ENCODE peak calls at places on chromosomes 5 and 9, in seven cellular contexts. One of them, this sample, is unnamed.

GRCh38 chr9:78857371-78858225 is 560.7 kb downstream of the PSAT1 start:
- DNase-seq in lower leg skin: no peak
- DNase-seq in heart left ventricle: no peak
- DNase-seq in fibroblast of mammary gland: no peak
- DNase-seq in HCT116: no peak
- DNase-seq in lower lobe of right lung: no peak
- DNase-seq in GM23338: no peak
- DNase-seq in this sample: no peak

GRCh38 chr5:16619136-16619535 is 2.3 kb upstream of the RETREG1 start:
- DNase-seq in lower leg skin: no peak
- DNase-seq in heart left ventricle: no peak
- DNase-seq in fibroblast of mammary gland: no peak
- DNase-seq in HCT116: no peak
- DNase-seq in lower lobe of right lung: no peak
- DNase-seq in GM23338: no peak
- DNase-seq in this sample: no peak

GRCh38 chr5:71653119-71653518 is 66.0 kb upstream of the CARTPT start:
- DNase-seq in lower leg skin: peak
- DNase-seq in heart left ventricle: no peak
- DNase-seq in fibroblast of mammary gland: peak
- DNase-seq in HCT116: no peak
- DNase-seq in lower lobe of right lung: no peak
- DNase-seq in GM23338: no peak
- DNase-seq in this sample: no peak

GRCh38 chr9:122580360-122580759 is 2.8 kb downstream of the OR1L8 start:
- DNase-seq in lower leg skin: no peak
- DNase-seq in heart left ventricle: no peak
- DNase-seq in fibroblast of mammary gland: peak
- DNase-seq in HCT116: peak
- DNase-seq in lower lobe of right lung: no peak
- DNase-seq in GM23338: no peak
- DNase-seq in this sample: no peak

GRCh38 chr5:100856462-100856861 is 46.6 kb downstream of the ST8SIA4 start:
- DNase-seq in lower leg skin: no peak
- DNase-seq in heart left ventricle: no peak
- DNase-seq in fibroblast of mammary gland: no peak
- DNase-seq in HCT116: no peak
- DNase-seq in lower lobe of right lung: no peak
- DNase-seq in GM23338: no peak
- DNase-seq in this sample: no peak

GRCh38 chr9:21455320-21455719 is 15.1 kb downstream of the IFNA1 start:
- DNase-seq in lower leg skin: no peak
- DNase-seq in heart left ventricle: no peak
- DNase-seq in fibroblast of mammary gland: peak
- DNase-seq in HCT116: peak
- DNase-seq in lower lobe of right lung: no peak
- DNase-seq in GM23338: peak
- DNase-seq in this sample: no peak

GRCh38 chr5:168273056-168273980 is 18.1 kb upstream of the WWC1 start:
- DNase-seq in lower leg skin: no peak
- DNase-seq in heart left ventricle: no peak
- DNase-seq in fibroblast of mammary gland: no peak
- DNase-seq in HCT116: no peak
- DNase-seq in lower lobe of right lung: no peak
- DNase-seq in GM23338: no peak
- DNase-seq in this sample: no peak

GRCh38 chr9:88523056-88523455 is 11.9 kb upstream of the NXNL2 start:
- DNase-seq in lower leg skin: no peak
- DNase-seq in heart left ventricle: no peak
- DNase-seq in fibroblast of mammary gland: peak
- DNase-seq in HCT116: no peak
- DNase-seq in lower lobe of right lung: peak
- DNase-seq in GM23338: no peak
- DNase-seq in this sample: no peak

GRCh38 chr9:77598510-77598909 is 49.6 kb downstream of the GNA14 start:
- DNase-seq in lower leg skin: no peak
- DNase-seq in heart left ventricle: no peak
- DNase-seq in fibroblast of mammary gland: peak
- DNase-seq in HCT116: no peak
- DNase-seq in lower lobe of right lung: no peak
- DNase-seq in GM23338: no peak
- DNase-seq in this sample: no peak

GRCh38 chr5:1801061-1801953 is at the start of gene NDUFS6:
- DNase-seq in lower leg skin: peak
- DNase-seq in heart left ventricle: peak
- DNase-seq in fibroblast of mammary gland: peak
- DNase-seq in HCT116: no peak
- DNase-seq in lower lobe of right lung: peak
- DNase-seq in GM23338: peak
- DNase-seq in this sample: peak
- H3K4me3 ChIP-seq in lower leg skin: peak
- H3K4me3 ChIP-seq in heart left ventricle: peak
- H3K4me3 ChIP-seq in fibroblast of mammary gland: peak
- H3K4me3 ChIP-seq in HCT116: peak
- H3K4me3 ChIP-seq in lower lobe of right lung: peak
- H3K4me3 ChIP-seq in GM23338: peak
- H3K4me3 ChIP-seq in this sample: peak

GRCh38 chr5:2007906-2008437 is 125.2 kb upstream of the IRX4 start:
- DNase-seq in lower leg skin: peak
- DNase-seq in heart left ventricle: peak
- DNase-seq in fibroblast of mammary gland: peak
- DNase-seq in HCT116: no peak
- DNase-seq in lower lobe of right lung: no peak
- DNase-seq in GM23338: peak
- DNase-seq in this sample: no peak
- H3K4me3 ChIP-seq in lower leg skin: no peak
- H3K4me3 ChIP-seq in heart left ventricle: no peak
- H3K4me3 ChIP-seq in fibroblast of mammary gland: no peak
- H3K4me3 ChIP-seq in HCT116: no peak
- H3K4me3 ChIP-seq in lower lobe of right lung: peak
- H3K4me3 ChIP-seq in GM23338: no peak
- H3K4me3 ChIP-seq in this sample: no peak

DNA sequence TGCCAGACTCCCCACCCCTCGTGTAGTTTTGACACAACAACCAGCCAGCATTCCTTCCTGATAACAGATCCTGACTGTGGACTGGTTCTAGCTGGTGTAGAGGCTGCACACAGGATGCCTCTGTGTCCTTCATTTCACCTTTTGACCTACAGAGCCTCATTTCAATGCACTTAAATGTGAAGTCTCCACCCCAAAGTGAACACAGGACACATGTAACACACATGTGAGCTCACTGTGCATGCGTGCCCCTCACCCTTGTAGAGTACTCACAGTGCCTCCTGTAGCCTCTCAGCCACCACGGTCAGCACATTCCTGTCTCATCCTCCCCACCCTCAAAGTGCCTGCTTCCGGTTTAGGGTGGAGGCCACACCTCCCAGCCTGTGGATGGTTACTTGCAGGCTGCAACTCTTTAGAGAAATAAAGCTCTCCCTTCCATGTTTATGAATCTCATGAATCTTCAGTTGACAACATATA is 11.6 kb upstream of the NKD2 start:
- DNase-seq in lower leg skin: no peak
- DNase-seq in heart left ventricle: peak
- DNase-seq in fibroblast of mammary gland: no peak
- DNase-seq in HCT116: no peak
- DNase-seq in lower lobe of right lung: peak
- DNase-seq in GM23338: peak
- DNase-seq in this sample: no peak
- H3K4me3 ChIP-seq in lower leg skin: no peak
- H3K4me3 ChIP-seq in heart left ventricle: no peak
- H3K4me3 ChIP-seq in fibroblast of mammary gland: no peak
- H3K4me3 ChIP-seq in HCT116: peak
- H3K4me3 ChIP-seq in lower lobe of right lung: no peak
- H3K4me3 ChIP-seq in GM23338: no peak
- H3K4me3 ChIP-seq in this sample: no peak

GRCh38 chr9:104747565-104748358 is at the start of gene NIPSNAP3A:
- DNase-seq in lower leg skin: peak
- DNase-seq in heart left ventricle: peak
- DNase-seq in fibroblast of mammary gland: peak
- DNase-seq in HCT116: peak
- DNase-seq in lower lobe of right lung: peak
- DNase-seq in GM23338: peak
- DNase-seq in this sample: peak
- H3K4me3 ChIP-seq in lower leg skin: peak
- H3K4me3 ChIP-seq in heart left ventricle: peak
- H3K4me3 ChIP-seq in fibroblast of mammary gland: peak
- H3K4me3 ChIP-seq in HCT116: peak
- H3K4me3 ChIP-seq in lower lobe of right lung: peak
- H3K4me3 ChIP-seq in GM23338: peak
- H3K4me3 ChIP-seq in this sample: peak

DNA sequence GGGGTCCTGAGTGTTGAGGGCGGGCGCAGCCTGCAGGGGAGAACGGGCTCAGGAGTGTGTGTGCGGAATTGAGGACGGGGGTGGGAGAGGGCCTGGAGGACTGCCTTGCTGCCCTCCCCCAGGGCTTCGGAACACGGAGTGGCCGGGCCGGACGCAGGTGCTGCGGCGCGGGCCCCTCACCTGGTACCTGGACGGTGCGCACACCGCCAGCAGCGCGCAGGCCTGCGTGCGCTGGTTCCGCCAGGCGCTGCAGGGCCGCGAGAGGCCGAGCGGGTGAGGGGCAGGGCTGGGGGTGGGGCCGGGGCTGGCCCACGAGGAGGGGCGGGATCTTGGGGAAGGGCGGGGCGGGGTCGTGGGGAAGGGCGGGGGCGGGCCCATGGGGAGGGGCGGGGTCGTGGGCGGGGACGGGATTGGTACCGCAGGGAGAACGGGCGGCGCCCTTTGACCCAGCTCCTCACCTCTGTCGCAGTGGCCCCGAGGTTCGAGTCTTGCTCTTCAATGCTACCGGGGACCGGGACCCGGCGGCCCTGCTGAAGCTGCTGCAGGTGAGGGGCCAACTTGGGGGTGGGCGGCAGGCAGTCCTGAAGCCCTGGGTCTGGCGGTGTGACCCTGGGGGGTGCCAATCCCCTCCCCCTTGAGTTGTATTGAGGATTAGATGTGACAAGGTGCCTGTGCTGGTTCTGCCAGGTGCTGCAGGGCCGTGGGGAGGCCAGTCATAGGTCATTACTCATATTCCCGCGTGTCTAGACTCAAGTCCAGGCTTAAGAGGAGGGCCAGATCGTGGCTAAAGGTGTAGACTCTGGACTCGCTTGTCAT is 7.1 kb downstream of the FPGS start:
- DNase-seq in lower leg skin: no peak
- DNase-seq in heart left ventricle: no peak
- DNase-seq in fibroblast of mammary gland: no peak
- DNase-seq in HCT116: no peak
- DNase-seq in lower lobe of right lung: peak
- DNase-seq in GM23338: peak
- DNase-seq in this sample: no peak
- H3K4me3 ChIP-seq in lower leg skin: no peak
- H3K4me3 ChIP-seq in heart left ventricle: no peak
- H3K4me3 ChIP-seq in fibroblast of mammary gland: no peak
- H3K4me3 ChIP-seq in HCT116: no peak
- H3K4me3 ChIP-seq in lower lobe of right lung: peak
- H3K4me3 ChIP-seq in GM23338: peak
- H3K4me3 ChIP-seq in this sample: no peak

GRCh38 chr9:15332939-15333338 is 25.9 kb upstream of the TTC39B start:
- DNase-seq in lower leg skin: no peak
- DNase-seq in heart left ventricle: no peak
- DNase-seq in fibroblast of mammary gland: no peak
- DNase-seq in HCT116: no peak
- DNase-seq in lower lobe of right lung: no peak
- DNase-seq in GM23338: no peak
- DNase-seq in this sample: no peak
- H3K4me3 ChIP-seq in lower leg skin: no peak
- H3K4me3 ChIP-seq in heart left ventricle: no peak
- H3K4me3 ChIP-seq in fibroblast of mammary gland: no peak
- H3K4me3 ChIP-seq in HCT116: no peak
- H3K4me3 ChIP-seq in lower lobe of right lung: no peak
- H3K4me3 ChIP-seq in GM23338: no peak
- H3K4me3 ChIP-seq in this sample: no peak

DNA sequence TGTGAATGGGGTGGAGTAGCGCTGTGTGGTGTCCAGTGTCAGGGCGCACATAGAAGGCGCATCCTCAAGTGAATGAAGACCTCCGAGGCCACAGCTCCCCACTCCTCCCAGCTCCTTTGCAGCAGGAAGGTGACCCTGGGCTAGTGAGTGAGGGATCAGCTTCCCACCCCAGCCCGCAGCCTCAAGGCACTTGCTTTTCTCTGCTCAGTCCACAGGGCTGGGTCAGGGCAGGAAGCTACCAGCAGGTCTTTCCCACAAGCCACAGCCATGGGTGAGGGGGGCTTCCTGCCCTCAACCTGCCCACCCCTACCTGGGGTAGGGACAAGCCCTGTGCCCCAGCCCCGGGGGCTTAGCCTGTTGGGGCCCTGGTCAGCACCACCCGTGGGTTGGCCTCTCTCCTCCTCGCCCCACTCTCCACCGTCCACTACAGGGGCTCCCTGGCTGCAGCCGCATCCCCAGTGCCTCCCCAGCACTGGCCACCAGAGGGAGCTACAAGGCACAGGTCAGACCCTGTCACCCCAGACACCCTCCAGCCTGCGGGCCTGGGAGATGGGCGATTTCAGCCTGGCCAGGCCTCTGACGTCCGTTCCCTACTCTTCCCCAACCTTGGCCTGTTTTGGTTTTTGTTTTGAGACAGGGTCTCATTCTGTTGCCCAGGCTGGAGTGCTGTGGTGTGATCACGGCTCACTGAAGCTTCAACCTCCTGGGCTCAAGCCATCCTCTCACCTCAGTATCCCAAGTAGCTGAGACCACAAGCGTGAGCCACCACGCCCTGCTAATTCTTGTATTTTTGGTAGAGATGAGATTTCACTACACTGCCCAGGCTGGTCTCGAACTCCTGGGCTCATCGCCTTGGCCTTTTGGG is 1.3 kb upstream of the ABCA2 start:
- DNase-seq in lower leg skin: peak
- DNase-seq in heart left ventricle: peak
- DNase-seq in fibroblast of mammary gland: peak
- DNase-seq in HCT116: no peak
- DNase-seq in lower lobe of right lung: peak
- DNase-seq in GM23338: peak
- DNase-seq in this sample: peak
- H3K4me3 ChIP-seq in lower leg skin: no peak
- H3K4me3 ChIP-seq in heart left ventricle: no peak
- H3K4me3 ChIP-seq in fibroblast of mammary gland: no peak
- H3K4me3 ChIP-seq in HCT116: peak
- H3K4me3 ChIP-seq in lower lobe of right lung: peak
- H3K4me3 ChIP-seq in GM23338: peak
- H3K4me3 ChIP-seq in this sample: peak

DNA sequence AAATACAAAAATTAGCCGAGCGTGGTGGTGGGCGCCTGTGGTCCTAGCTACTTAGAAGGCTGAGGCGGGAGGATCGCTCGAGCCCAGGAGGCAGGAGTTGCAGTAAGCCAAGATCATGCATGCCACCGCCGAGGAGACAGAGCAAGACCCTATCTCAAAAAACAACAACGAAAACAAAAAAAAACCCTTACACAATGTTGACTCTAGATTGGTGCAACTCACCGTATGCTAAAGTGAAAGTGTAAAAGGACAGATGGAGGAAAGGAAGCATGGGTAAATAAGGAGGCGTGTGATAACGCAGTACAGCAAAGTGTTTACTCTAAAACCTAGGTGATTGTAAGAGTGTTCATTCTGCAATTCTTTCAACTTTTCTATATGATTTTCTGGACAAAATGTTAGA is 15.9 kb upstream of the RUFY1 start:
- DNase-seq in lower leg skin: no peak
- DNase-seq in heart left ventricle: no peak
- DNase-seq in fibroblast of mammary gland: no peak
- DNase-seq in HCT116: no peak
- DNase-seq in lower lobe of right lung: no peak
- DNase-seq in GM23338: no peak
- DNase-seq in this sample: no peak
- H3K4me3 ChIP-seq in lower leg skin: no peak
- H3K4me3 ChIP-seq in heart left ventricle: no peak
- H3K4me3 ChIP-seq in fibroblast of mammary gland: no peak
- H3K4me3 ChIP-seq in HCT116: no peak
- H3K4me3 ChIP-seq in lower lobe of right lung: no peak
- H3K4me3 ChIP-seq in GM23338: no peak
- H3K4me3 ChIP-seq in this sample: peak